ENCODE peak calls at places on chromosomes 5 and 9, in six cellular contexts. D is H9, J is neuronal stem cell, F is IMR-90, C is H1, O is mesenchymal stem cell. E is an unnamed sample.

GRCh38 chr5:54261596-54261995 is 48.8 kb downstream of the ARL15 start:
- DNase-seq in D (no peak), J (no peak), F (no peak), C (no peak), O (no peak), E (no peak)

GRCh38 chr9:84371737-84372136 is 31.2 kb upstream of the SLC28A3 start:
- DNase-seq in D (no peak), J (no peak), F (peak), C (no peak), O (peak), E (peak)

GRCh38 chr9:137353223-137354152 is 51.4 kb upstream of the NRARP start:
- DNase-seq in D (no peak), J (no peak), F (no peak), C (no peak), O (no peak), E (no peak)

GRCh38 chr5:66960373-66961137 is 236.0 kb downstream of the CD180 start:
- DNase-seq in D (no peak), J (no peak), F (peak), C (no peak), O (peak), E (no peak)

GRCh38 chr9:91426123-91426745 is 2.6 kb upstream of the NFIL3 start:
- DNase-seq in D (no peak), J (no peak), F (peak), C (no peak), O (peak), E (peak)

GRCh38 chr9:130470950-130471349 is 26.2 kb downstream of the ASS1 start:
- DNase-seq in D (no peak), J (no peak), F (no peak), C (no peak), O (no peak), E (no peak)

GRCh38 chr9:82354260-82354659 is 365.7 kb downstream of the SPATA31D1 start:
- DNase-seq in D (no peak), J (no peak), F (peak), C (no peak), O (no peak), E (no peak)

GRCh38 chr5:134465856-134466240 is 54.2 kb upstream of the CDKN2AIPNL start:
- DNase-seq in D (peak), J (peak), F (peak), C (peak), O (peak), E (peak)

GRCh38 chr5:137957948-137958347 is 68.7 kb downstream of the PKD2L2 start:
- DNase-seq in D (no peak), J (no peak), F (no peak), C (no peak), O (no peak), E (no peak)

DNA sequence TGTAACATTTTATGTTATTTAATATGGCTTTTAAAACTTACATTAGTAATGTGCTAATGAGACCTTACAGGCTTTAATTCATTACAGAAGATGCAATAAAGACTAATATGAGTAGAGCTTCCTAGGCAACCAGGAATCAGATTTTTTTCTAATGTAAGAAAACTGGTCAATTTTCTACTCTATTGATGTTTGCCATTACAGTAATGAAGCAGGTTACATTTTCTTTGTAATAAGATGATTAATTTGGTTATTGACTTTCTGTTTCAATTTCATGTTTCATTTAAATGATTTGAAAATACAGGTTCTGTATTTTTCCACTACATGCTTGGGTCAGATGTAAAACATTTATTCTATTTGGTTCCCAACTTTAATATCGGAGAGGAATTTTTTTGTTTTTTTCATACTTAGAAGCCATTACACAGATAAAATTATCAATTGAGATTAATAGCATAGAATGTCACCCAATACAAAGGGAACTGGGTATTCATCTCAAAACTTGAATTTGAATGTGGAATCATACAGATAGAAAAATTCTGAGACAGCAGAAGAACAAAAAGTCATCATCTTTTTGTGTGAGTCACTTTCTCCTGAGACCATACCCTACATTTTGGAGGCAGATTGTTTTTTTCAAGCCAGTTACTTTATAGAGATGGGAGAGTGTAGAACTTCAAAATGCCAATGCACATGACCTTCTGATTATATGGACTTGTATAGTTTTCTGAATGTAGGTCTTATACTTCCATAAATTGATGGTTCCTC is 133.6 kb upstream of the HMHB1 start:
- DNase-seq in D (no peak), J (no peak), F (no peak), C (no peak), O (no peak), E (no peak)
- H4K91ac ChIP-seq in D (no peak), J (no peak), F (no peak), C (no peak), O (no peak), E (no peak)

GRCh38 chr5:176850371-176851245 is 40.2 kb downstream of the UNC5A start:
- DNase-seq in D (no peak), J (no peak), F (no peak), C (no peak), O (no peak), E (no peak)
- H4K91ac ChIP-seq in D (no peak), J (no peak), F (no peak), C (no peak), O (no peak), E (no peak)

DNA sequence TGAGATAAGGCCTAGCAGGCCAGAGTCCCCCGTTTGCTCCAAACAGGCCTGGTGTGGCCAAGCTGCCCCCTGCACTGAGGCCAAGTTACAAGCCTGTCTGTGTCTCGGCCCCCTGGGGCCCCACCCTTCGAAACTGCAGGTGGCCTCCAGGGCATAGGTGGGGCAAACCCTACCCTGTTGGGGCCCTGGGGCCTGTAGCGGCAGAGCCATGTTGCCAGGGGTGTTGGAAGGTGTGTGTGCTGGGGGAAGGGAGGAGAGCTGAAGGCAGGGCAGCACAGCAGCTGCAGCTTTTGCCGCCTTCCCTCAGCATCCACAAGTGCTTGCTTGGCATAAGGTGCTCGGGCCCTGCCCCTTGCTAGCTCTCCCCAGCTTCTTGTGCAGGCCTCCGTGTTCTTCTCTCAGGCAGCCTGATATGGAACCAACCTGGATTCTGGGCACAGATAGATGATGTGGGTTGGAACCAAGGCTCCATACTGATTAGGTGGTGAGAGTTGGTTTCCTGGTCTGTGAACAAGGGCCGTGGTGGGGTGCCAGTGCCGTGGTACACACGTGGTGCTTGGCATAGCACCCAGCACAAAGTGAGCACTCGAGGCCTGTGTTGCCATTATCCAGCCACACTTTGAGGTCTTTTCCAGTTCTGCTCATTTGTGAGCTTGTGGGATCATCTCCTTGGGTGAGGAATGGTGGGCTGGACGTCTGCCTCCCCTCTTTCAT is 12.6 kb downstream of the IRF1 start:
- DNase-seq in D (no peak), J (no peak), F (no peak), C (no peak), O (no peak), E (peak)
- H4K91ac ChIP-seq in D (no peak), J (no peak), F (no peak), C (no peak), O (peak), E (no peak)

GRCh38 chr5:175685701-175686350 is 28.0 kb downstream of the HRH2 start:
- DNase-seq in D (no peak), J (no peak), F (no peak), C (no peak), O (no peak), E (no peak)
- H4K91ac ChIP-seq in D (no peak), J (no peak), F (no peak), C (no peak), O (no peak), E (no peak)